ENCODE peak calls at places on chromosomes 11 and 22, in four cellular contexts. L is stimulated activated CD4-positive, alpha-beta T cell treated with anti-CD3 and anti-CD28 coated beads, Interleukin-1b, Interleukin-23, amount 100 ng/mL, for 24 hours; J is NCI-H510A treated with DMSO at 0.1 percent for 48 hours; K is GM10248. U is an unnamed sample.
A peak's percentile ranks its signal among the peaks of the same experiment; 100 is the strongest.

GRCh38 chr11:13940611-13941256 is 21.8 kb upstream of the SPON1 start:
- DNase-seq in L (no peak), J (no peak), K (no peak), U (no peak)

GRCh38 chr22:20422965-20423635 is 14.5 kb downstream of the SCARF2 start:
- DNase-seq in L (no peak), J (no peak), K (no peak), U (peak; percentile 84)

GRCh38 chr22:46547179-46547882 is 9.9 kb upstream of the CELSR1 start:
- DNase-seq in L (no peak), J (no peak), K (no peak), U (peak; percentile 30)

GRCh38 chr11:58058276-58059010 is 27.7 kb downstream of the OR6Q1 start:
- DNase-seq in L (no peak), J (peak; percentile 26), K (no peak), U (no peak)

GRCh38 chr22:41181349-41182241 is 23.5 kb upstream of the L3MBTL2 start:
- DNase-seq in L (no peak), J (peak; percentile 36), K (no peak), U (peak; percentile 65)

GRCh38 chr22:23180893-23181762 is 819 bp downstream of the BCR start:
- DNase-seq in L (no peak), J (no peak), K (no peak), U (no peak)

GRCh38 chr11:75337195-75337654 is 14.2 kb downstream of the ARRB1 start:
- DNase-seq in L (no peak), J (no peak), K (no peak), U (no peak)

GRCh38 chr11:106988151-106988806 is 30.0 kb downstream of the GUCY1A2 start:
- DNase-seq in L (no peak), J (no peak), K (no peak), U (no peak)

GRCh38 chr11:66676279-66676919 is 1.3 kb downstream of the RBM4B start:
- DNase-seq in L (no peak), J (no peak), K (no peak), U (no peak)

GRCh38 chr11:10452211-10452767 is 2.8 kb upstream of the AMPD3 start:
- DNase-seq in L (no peak), J (peak; percentile 4), K (no peak), U (no peak)

GRCh38 chr11:66686801-66687750 is 9.4 kb upstream of the RBM4B start:
- DNase-seq in L (no peak), J (no peak), K (no peak), U (no peak)

GRCh38 chr11:64894070-64894811 is 15.8 kb upstream of the EHD1 start:
- DNase-seq in L (peak; percentile 91), J (peak; percentile 54), K (peak; percentile 91), U (peak; percentile 62)

GRCh38 chr11:19889531-19889930 is 176.9 kb downstream of the NAV2 start:
- DNase-seq in L (no peak), J (no peak), K (no peak), U (no peak)

GRCh38 chr11:55357560-55358184 is 10.1 kb upstream of the OR4A15 start:
- DNase-seq in L (no peak), J (no peak), K (no peak), U (no peak)

GRCh38 chr11:134911514-134912180 is 499.6 kb upstream of the B3GAT1 start:
- DNase-seq in L (no peak), J (no peak), K (no peak), U (no peak)

GRCh38 chr22:49021097-49021925 is 806.4 kb downstream of the BRD1 start:
- DNase-seq in L (no peak), J (no peak), K (no peak), U (no peak)

GRCh38 chr11:117993988-117994741 is 8.0 kb downstream of the IL10RA start:
- DNase-seq in L (no peak), J (no peak), K (no peak), U (no peak)

GRCh38 chr11:82810738-82811137 is 77.1 kb upstream of the FAM181B start:
- DNase-seq in L (no peak), J (no peak), K (no peak), U (no peak)

GRCh38 chr11:125315088-125315740 is 150.7 kb downstream of the PKNOX2 start:
- DNase-seq in L (no peak), J (no peak), K (no peak), U (no peak)

GRCh38 chr22:23613193-23613973 is 18.7 kb downstream of the DRICH1 start:
- DNase-seq in L (no peak), J (no peak), K (no peak), U (no peak)

GRCh38 chr22:45006101-45006872 is 3.5 kb downstream of the PHF21B start:
- DNase-seq in L (no peak), J (no peak), K (no peak), U (no peak)

GRCh38 chr22:17767236-17768065 is 6.8 kb downstream of the BID start:
- DNase-seq in L (no peak), J (no peak), K (peak; percentile 67), U (no peak)

GRCh38 chr22:37972527-37972926 is 11.8 kb downstream of the SOX10 start:
- DNase-seq in L (no peak), J (no peak), K (no peak), U (no peak)

GRCh38 chr22:45638834-45639746 is 32.5 kb upstream of the ATXN10 start:
- DNase-seq in L (no peak), J (peak; percentile 68), K (no peak), U (peak; percentile 45)

GRCh38 chr11:47384498-47384897 is 6.2 kb upstream of the SPI1 start:
- DNase-seq in L (no peak), J (no peak), K (no peak), U (no peak)

GRCh38 chr11:102600666-102601065 is 24.5 kb downstream of the MMP20 start:
- DNase-seq in L (no peak), J (no peak), K (no peak), U (no peak)

GRCh38 chr11:20355221-20356219 is 8.0 kb upstream of the HTATIP2 start:
- DNase-seq in L (no peak), J (peak; percentile 34), K (peak; percentile 24), U (peak; percentile 42)

GRCh38 chr11:88402784-88403183 is 65.2 kb upstream of the CTSC start:
- DNase-seq in L (no peak), J (no peak), K (no peak), U (no peak)